ENCODE peak calls at places on chromosomes 4 and X, in seven cellular contexts. One of them, this sample, is unnamed.

GRCh38 chr4:22458112-22458511 is 57.8 kb downstream of the ADGRA3 start:
- DNase-seq in endodermal cell: no peak
- DNase-seq in GM12865: no peak
- DNase-seq in CD8-positive, alpha-beta T cell: no peak
- DNase-seq in lung: no peak
- DNase-seq in dorsolateral prefrontal cortex: no peak
- DNase-seq in mucosa of descending colon: no peak
- DNase-seq in this sample: no peak

GRCh38 chr4:154491731-154492249 is at the start of gene DCHS2:
- DNase-seq in endodermal cell: peak
- DNase-seq in lung: no peak
- DNase-seq in CD8-positive, alpha-beta T cell: no peak
- DNase-seq in mucosa of descending colon: peak
- DNase-seq in GM12865: no peak
- DNase-seq in dorsolateral prefrontal cortex: no peak
- DNase-seq in this sample: no peak

GRCh38 chr4:130257271-130257670 is 1161.3 kb downstream of the C4orf33 start:
- DNase-seq in GM12865: no peak
- DNase-seq in mucosa of descending colon: no peak
- DNase-seq in lung: no peak
- DNase-seq in CD8-positive, alpha-beta T cell: no peak
- DNase-seq in endodermal cell: no peak
- DNase-seq in dorsolateral prefrontal cortex: no peak
- DNase-seq in this sample: no peak

GRCh38 chr4:101187837-101188236 is 159.5 kb downstream of the PPP3CA start:
- DNase-seq in endodermal cell: no peak
- DNase-seq in lung: no peak
- DNase-seq in mucosa of descending colon: no peak
- DNase-seq in GM12865: no peak
- DNase-seq in CD8-positive, alpha-beta T cell: no peak
- DNase-seq in dorsolateral prefrontal cortex: no peak
- DNase-seq in this sample: no peak

GRCh38 chrX:48945517-48946348 is 11.7 kb downstream of the OTUD5 start:
- DNase-seq in CD8-positive, alpha-beta T cell: peak
- DNase-seq in GM12865: peak
- DNase-seq in lung: peak
- DNase-seq in endodermal cell: peak
- DNase-seq in mucosa of descending colon: no peak
- DNase-seq in dorsolateral prefrontal cortex: no peak
- DNase-seq in this sample: peak

GRCh38 chr4:108611360-108611759 is 9.0 kb upstream of the RPL34 start:
- DNase-seq in GM12865: no peak
- DNase-seq in dorsolateral prefrontal cortex: no peak
- DNase-seq in lung: no peak
- DNase-seq in endodermal cell: no peak
- DNase-seq in mucosa of descending colon: no peak
- DNase-seq in CD8-positive, alpha-beta T cell: no peak
- DNase-seq in this sample: no peak

GRCh38 chr4:87633239-87633638 is 16.8 kb upstream of the DMP1 start:
- DNase-seq in mucosa of descending colon: no peak
- DNase-seq in CD8-positive, alpha-beta T cell: no peak
- DNase-seq in endodermal cell: no peak
- DNase-seq in GM12865: no peak
- DNase-seq in lung: no peak
- DNase-seq in dorsolateral prefrontal cortex: no peak
- DNase-seq in this sample: peak

GRCh38 chr4:15695240-15695699 is 7.6 kb upstream of the BST1 start:
- DNase-seq in dorsolateral prefrontal cortex: no peak
- DNase-seq in CD8-positive, alpha-beta T cell: no peak
- DNase-seq in GM12865: no peak
- DNase-seq in lung: no peak
- DNase-seq in mucosa of descending colon: no peak
- DNase-seq in endodermal cell: peak
- DNase-seq in this sample: no peak

GRCh38 chrX:140431521-140431920 is 73.3 kb downstream of the SOX3 start:
- DNase-seq in CD8-positive, alpha-beta T cell: no peak
- DNase-seq in endodermal cell: no peak
- DNase-seq in lung: no peak
- DNase-seq in dorsolateral prefrontal cortex: no peak
- DNase-seq in mucosa of descending colon: no peak
- DNase-seq in GM12865: no peak
- DNase-seq in this sample: no peak

GRCh38 chr4:34878961-34879360 is 1365.4 kb downstream of the ARAP2 start:
- DNase-seq in CD8-positive, alpha-beta T cell: no peak
- DNase-seq in endodermal cell: peak
- DNase-seq in dorsolateral prefrontal cortex: no peak
- DNase-seq in GM12865: no peak
- DNase-seq in mucosa of descending colon: no peak
- DNase-seq in lung: no peak
- DNase-seq in this sample: no peak

GRCh38 chrX:66760648-66761047 is 121.8 kb upstream of the EDA2R start:
- DNase-seq in dorsolateral prefrontal cortex: no peak
- DNase-seq in GM12865: no peak
- DNase-seq in CD8-positive, alpha-beta T cell: no peak
- DNase-seq in mucosa of descending colon: no peak
- DNase-seq in endodermal cell: no peak
- DNase-seq in lung: no peak
- DNase-seq in this sample: no peak
- TF ChIP-seq CTCF in dorsolateral prefrontal cortex: no peak
- TF ChIP-seq CTCF in GM12865: no peak
- TF ChIP-seq CTCF in CD8-positive, alpha-beta T cell: no peak
- TF ChIP-seq CTCF in mucosa of descending colon: no peak
- TF ChIP-seq CTCF in endodermal cell: peak
- TF ChIP-seq CTCF in lung: no peak
- TF ChIP-seq CTCF in this sample: peak

GRCh38 chr4:92305878-92306520 is 2.2 kb downstream of the GRID2 start:
- DNase-seq in dorsolateral prefrontal cortex: no peak
- DNase-seq in endodermal cell: peak
- DNase-seq in mucosa of descending colon: no peak
- DNase-seq in CD8-positive, alpha-beta T cell: no peak
- DNase-seq in lung: no peak
- DNase-seq in GM12865: no peak
- DNase-seq in this sample: no peak
- H3K4me3 ChIP-seq in dorsolateral prefrontal cortex: peak
- H3K4me3 ChIP-seq in endodermal cell: peak
- H3K4me3 ChIP-seq in mucosa of descending colon: no peak
- H3K4me3 ChIP-seq in CD8-positive, alpha-beta T cell: no peak
- H3K4me3 ChIP-seq in lung: no peak
- H3K4me3 ChIP-seq in GM12865: no peak
- H3K4me3 ChIP-seq in this sample: peak

GRCh38 chrX:15724911-15725310 is 13.2 kb upstream of the CA5B start:
- DNase-seq in GM12865: no peak
- DNase-seq in lung: no peak
- DNase-seq in mucosa of descending colon: no peak
- DNase-seq in dorsolateral prefrontal cortex: no peak
- DNase-seq in CD8-positive, alpha-beta T cell: no peak
- DNase-seq in endodermal cell: no peak
- DNase-seq in this sample: no peak
- TF ChIP-seq CTCF in GM12865: no peak
- TF ChIP-seq CTCF in lung: no peak
- TF ChIP-seq CTCF in mucosa of descending colon: no peak
- TF ChIP-seq CTCF in dorsolateral prefrontal cortex: no peak
- TF ChIP-seq CTCF in CD8-positive, alpha-beta T cell: no peak
- TF ChIP-seq CTCF in endodermal cell: peak
- TF ChIP-seq CTCF in this sample: no peak

GRCh38 chr4:133594246-133595207 is 445.4 kb downstream of the PCDH10 start:
- DNase-seq in GM12865: no peak
- DNase-seq in lung: no peak
- DNase-seq in endodermal cell: no peak
- DNase-seq in mucosa of descending colon: no peak
- DNase-seq in CD8-positive, alpha-beta T cell: no peak
- DNase-seq in dorsolateral prefrontal cortex: no peak
- DNase-seq in this sample: no peak

GRCh38 chr4:133597252-133597651 is 448.2 kb downstream of the PCDH10 start:
- DNase-seq in CD8-positive, alpha-beta T cell: no peak
- DNase-seq in mucosa of descending colon: no peak
- DNase-seq in GM12865: no peak
- DNase-seq in lung: no peak
- DNase-seq in dorsolateral prefrontal cortex: no peak
- DNase-seq in endodermal cell: no peak
- DNase-seq in this sample: no peak

GRCh38 chr4:133593764-133594163 is 444.7 kb downstream of the PCDH10 start:
- DNase-seq in endodermal cell: no peak
- DNase-seq in lung: no peak
- DNase-seq in CD8-positive, alpha-beta T cell: no peak
- DNase-seq in GM12865: no peak
- DNase-seq in dorsolateral prefrontal cortex: no peak
- DNase-seq in mucosa of descending colon: no peak
- DNase-seq in this sample: no peak

GRCh38 chr4:133598779-133599178 is 449.7 kb downstream of the PCDH10 start:
- DNase-seq in endodermal cell: no peak
- DNase-seq in lung: no peak
- DNase-seq in CD8-positive, alpha-beta T cell: no peak
- DNase-seq in dorsolateral prefrontal cortex: no peak
- DNase-seq in GM12865: no peak
- DNase-seq in mucosa of descending colon: no peak
- DNase-seq in this sample: no peak

GRCh38 chr4:133596459-133596858 is 447.4 kb downstream of the PCDH10 start:
- DNase-seq in mucosa of descending colon: no peak
- DNase-seq in GM12865: no peak
- DNase-seq in endodermal cell: peak
- DNase-seq in dorsolateral prefrontal cortex: no peak
- DNase-seq in CD8-positive, alpha-beta T cell: no peak
- DNase-seq in lung: no peak
- DNase-seq in this sample: no peak
- H3K4me3 ChIP-seq in mucosa of descending colon: no peak
- H3K4me3 ChIP-seq in GM12865: no peak
- H3K4me3 ChIP-seq in endodermal cell: no peak
- H3K4me3 ChIP-seq in dorsolateral prefrontal cortex: no peak
- H3K4me3 ChIP-seq in CD8-positive, alpha-beta T cell: no peak
- H3K4me3 ChIP-seq in lung: no peak
- H3K4me3 ChIP-seq in this sample: no peak

DNA sequence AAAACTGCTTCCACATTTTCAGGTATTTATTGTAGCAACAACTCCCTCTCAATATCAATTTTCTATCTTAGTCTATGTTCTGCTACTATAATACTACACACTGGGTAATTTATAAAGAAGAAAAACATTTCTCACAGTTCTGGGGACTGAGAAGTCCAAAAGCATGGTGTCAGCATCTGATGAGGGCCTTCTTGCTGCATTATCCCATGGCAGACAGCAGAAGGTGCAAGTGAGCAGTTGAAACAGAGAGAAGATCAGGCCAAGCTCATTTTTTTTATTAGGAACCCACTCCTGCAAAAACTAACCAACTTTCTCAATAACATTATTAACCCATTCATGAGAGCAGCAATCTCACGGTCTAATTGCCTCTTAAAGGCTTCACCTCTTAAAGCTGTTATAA is 376.0 kb downstream of the RAB28 start:
- DNase-seq in dorsolateral prefrontal cortex: no peak
- DNase-seq in GM12865: no peak
- DNase-seq in CD8-positive, alpha-beta T cell: no peak
- DNase-seq in mucosa of descending colon: no peak
- DNase-seq in lung: no peak
- DNase-seq in endodermal cell: no peak
- DNase-seq in this sample: no peak
- TF ChIP-seq CTCF in dorsolateral prefrontal cortex: no peak
- TF ChIP-seq CTCF in GM12865: no peak
- TF ChIP-seq CTCF in CD8-positive, alpha-beta T cell: no peak
- TF ChIP-seq CTCF in mucosa of descending colon: no peak
- TF ChIP-seq CTCF in lung: no peak
- TF ChIP-seq CTCF in endodermal cell: peak
- TF ChIP-seq CTCF in this sample: no peak

GRCh38 chr4:184821242-184821641 is 4.5 kb downstream of the ACSL1 start:
- DNase-seq in endodermal cell: no peak
- DNase-seq in GM12865: no peak
- DNase-seq in CD8-positive, alpha-beta T cell: no peak
- DNase-seq in dorsolateral prefrontal cortex: no peak
- DNase-seq in mucosa of descending colon: no peak
- DNase-seq in lung: no peak
- DNase-seq in this sample: no peak

GRCh38 chr4:184819786-184820185 is 6.0 kb downstream of the ACSL1 start:
- DNase-seq in GM12865: no peak
- DNase-seq in mucosa of descending colon: no peak
- DNase-seq in dorsolateral prefrontal cortex: no peak
- DNase-seq in CD8-positive, alpha-beta T cell: no peak
- DNase-seq in lung: no peak
- DNase-seq in endodermal cell: no peak
- DNase-seq in this sample: no peak

GRCh38 chr4:184824776-184825393 is 883 bp downstream of the ACSL1 start:
- DNase-seq in endodermal cell: peak
- DNase-seq in mucosa of descending colon: no peak
- DNase-seq in GM12865: peak
- DNase-seq in lung: no peak
- DNase-seq in CD8-positive, alpha-beta T cell: no peak
- DNase-seq in dorsolateral prefrontal cortex: no peak
- DNase-seq in this sample: no peak

GRCh38 chr4:184824081-184824775 is 1.5 kb downstream of the ACSL1 start:
- DNase-seq in GM12865: peak
- DNase-seq in mucosa of descending colon: no peak
- DNase-seq in dorsolateral prefrontal cortex: no peak
- DNase-seq in CD8-positive, alpha-beta T cell: no peak
- DNase-seq in endodermal cell: no peak
- DNase-seq in lung: no peak
- DNase-seq in this sample: no peak

GRCh38 chr4:184822356-184822755 is 3.4 kb downstream of the ACSL1 start:
- DNase-seq in mucosa of descending colon: no peak
- DNase-seq in endodermal cell: no peak
- DNase-seq in dorsolateral prefrontal cortex: no peak
- DNase-seq in GM12865: no peak
- DNase-seq in CD8-positive, alpha-beta T cell: no peak
- DNase-seq in lung: no peak
- DNase-seq in this sample: no peak
- H3K4me3 ChIP-seq in mucosa of descending colon: no peak
- H3K4me3 ChIP-seq in endodermal cell: peak
- H3K4me3 ChIP-seq in dorsolateral prefrontal cortex: no peak
- H3K4me3 ChIP-seq in GM12865: no peak
- H3K4me3 ChIP-seq in CD8-positive, alpha-beta T cell: no peak
- H3K4me3 ChIP-seq in lung: no peak
- H3K4me3 ChIP-seq in this sample: no peak

DNA sequence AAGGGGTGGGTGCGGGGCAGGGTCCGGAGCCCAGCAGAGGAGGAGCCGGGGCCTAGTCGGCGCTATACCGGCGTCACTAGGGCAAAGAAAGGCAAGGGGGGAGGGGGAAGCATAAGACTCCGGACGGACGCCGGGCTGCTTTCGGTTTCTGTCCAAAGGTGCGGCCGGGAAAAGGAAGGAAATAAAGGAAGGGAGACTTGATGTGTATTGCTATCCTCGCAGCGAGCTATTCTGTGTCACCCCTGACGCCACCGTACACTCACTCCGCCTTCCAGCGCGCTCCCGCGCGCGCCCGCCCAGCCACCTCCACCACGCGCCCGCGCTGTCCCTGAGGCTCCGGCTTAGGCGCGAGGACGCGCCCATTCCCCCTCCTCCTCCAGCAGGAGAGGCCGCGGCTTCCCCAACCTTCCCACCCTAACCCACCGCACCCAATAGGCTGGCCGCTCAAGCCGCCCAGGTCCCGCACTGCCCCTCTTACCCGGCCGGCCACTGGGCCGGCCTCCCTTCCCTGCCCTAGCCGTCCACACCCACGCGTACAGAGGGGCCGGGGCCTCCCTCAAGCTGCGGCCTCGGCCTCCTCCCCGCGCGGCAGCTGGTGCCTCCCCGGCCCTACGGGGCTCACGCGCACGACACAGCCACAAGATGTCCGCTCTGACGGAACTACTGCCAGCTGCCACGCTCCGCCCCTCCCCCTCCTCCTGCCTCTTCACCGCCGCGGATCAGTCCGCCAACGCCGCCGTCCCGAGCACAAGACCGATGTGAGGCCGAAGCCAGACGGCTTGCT is at the start of gene UBE2D3:
- DNase-seq in CD8-positive, alpha-beta T cell: peak
- DNase-seq in GM12865: peak
- DNase-seq in dorsolateral prefrontal cortex: peak
- DNase-seq in endodermal cell: peak
- DNase-seq in mucosa of descending colon: peak
- DNase-seq in lung: peak
- DNase-seq in this sample: peak
- TF ChIP-seq CTCF in CD8-positive, alpha-beta T cell: no peak
- TF ChIP-seq CTCF in GM12865: peak
- TF ChIP-seq CTCF in dorsolateral prefrontal cortex: no peak
- TF ChIP-seq CTCF in endodermal cell: no peak
- TF ChIP-seq CTCF in mucosa of descending colon: no peak
- TF ChIP-seq CTCF in lung: no peak
- TF ChIP-seq CTCF in this sample: no peak